ENCODE peak calls at places on chromosomes 12 and 14, in ten cellular contexts. Q is CD4-positive, alpha-beta T cell; C is dorsolateral prefrontal cortex; G is fibroblast of lung; T is astrocyte of the cerebellum; A is cardiac muscle cell; M is lower lobe of right lung; R is AG09309; U is astrocyte of the spinal cord; F is endothelial cell. Y is an unnamed sample.

GRCh38 chr12:120663741-120664140 is 23.2 kb upstream of the MLEC start:
- DNase-seq in M (no peak), Q (no peak), U (no peak), F (no peak), A (peak), R (no peak), T (no peak), G (no peak), C (no peak), Y (no peak)

GRCh38 chr12:112464605-112465004 is 45.9 kb downstream of the PTPN11 start:
- DNase-seq in U (no peak), T (no peak), A (no peak), R (no peak), G (no peak), M (no peak), Q (no peak), F (no peak), C (no peak), Y (no peak)

GRCh38 chr14:101706509-101707284 is 54.8 kb upstream of the PPP2R5C start:
- DNase-seq in M (no peak), T (no peak), R (no peak), C (no peak), G (no peak), A (no peak), F (no peak), U (no peak), Q (no peak), Y (no peak)

GRCh38 chr14:63290741-63291286 is 27.9 kb downstream of the GPHB5 start:
- DNase-seq in R (peak), T (no peak), U (no peak), Q (no peak), A (peak), F (no peak), M (no peak), C (no peak), G (peak), Y (no peak)

GRCh38 chr12:51126297-51126696 is 42.9 kb upstream of the CSRNP2 start:
- DNase-seq in A (no peak), F (no peak), Q (no peak), R (no peak), G (no peak), C (no peak), T (no peak), U (no peak), M (no peak), Y (no peak)

GRCh38 chr12:6269986-6270385 is 40.5 kb upstream of the PLEKHG6 start:
- DNase-seq in U (no peak), Q (no peak), T (no peak), F (no peak), R (no peak), M (peak), A (no peak), G (no peak), C (no peak), Y (no peak)

GRCh38 chr12:124509676-124510300 is 57.6 kb downstream of the NCOR2 start:
- DNase-seq in M (no peak), C (peak), Q (no peak), A (peak), U (peak), R (no peak), F (no peak), G (peak), T (no peak), Y (no peak)

GRCh38 chr14:105139212-105139825 is 29.3 kb downstream of the JAG2 start:
- DNase-seq in A (no peak), Q (no peak), G (no peak), C (no peak), T (no peak), R (no peak), U (no peak), F (peak), M (no peak), Y (no peak)

GRCh38 chr14:22822619-22823551 is 6.8 kb upstream of the MRPL52 start:
- DNase-seq in A (peak), U (peak), Q (peak), T (peak), R (no peak), G (peak), F (peak), C (peak), M (peak), Y (peak)

GRCh38 chr14:73634333-73634833 is 10.4 kb upstream of the DNAL1 start:
- DNase-seq in G (peak), C (peak), Q (no peak), U (peak), A (peak), R (no peak), T (no peak), M (peak), F (peak), Y (peak)

GRCh38 chr14:94671870-94672444 is 59.8 kb downstream of the SERPINA3 start:
- DNase-seq in C (no peak), R (no peak), Q (no peak), T (no peak), G (no peak), F (no peak), M (no peak), A (no peak), U (peak), Y (peak)

GRCh38 chr14:55438066-55438683 is 2.2 kb downstream of the TBPL2 start:
- DNase-seq in Q (no peak), F (peak), T (peak), U (peak), G (peak), M (no peak), R (peak), A (peak), C (no peak), Y (no peak)

GRCh38 chr14:28765169-28765906 is 1.2 kb upstream of the FOXG1 start:
- DNase-seq in A (no peak), T (no peak), Q (no peak), M (peak), C (no peak), F (no peak), G (no peak), U (peak), R (no peak), Y (no peak)

GRCh38 chr14:22878271-22879246 is 4.5 kb upstream of the REM2 start:
- DNase-seq in U (no peak), Q (no peak), A (no peak), T (no peak), F (no peak), M (no peak), G (no peak), R (no peak), C (no peak), Y (no peak)

GRCh38 chr14:31530136-31530535 is 31.1 kb upstream of the NUBPL start:
- DNase-seq in U (no peak), T (no peak), Q (no peak), R (no peak), C (no peak), G (peak), F (no peak), A (peak), M (no peak), Y (no peak)

GRCh38 chr14:91636604-91637003 is 95.3 kb downstream of the CATSPERB start:
- DNase-seq in R (no peak), Q (no peak), M (no peak), A (no peak), G (no peak), U (no peak), F (no peak), T (no peak), C (no peak), Y (no peak)

GRCh38 chr12:52742822-52743457 is 34.2 kb downstream of the KRT76 start:
- DNase-seq in F (no peak), T (no peak), C (no peak), R (no peak), U (no peak), Q (no peak), G (no peak), A (no peak), M (no peak), Y (no peak)

GRCh38 chr14:104387000-104387384 is 192.6 kb upstream of the C14orf180 start:
- DNase-seq in R (no peak), Q (no peak), A (no peak), F (no peak), T (no peak), M (no peak), C (no peak), G (no peak), U (no peak), Y (peak)

GRCh38 chr12:85672436-85672835 is 163.8 kb downstream of the RASSF9 start:
- DNase-seq in M (no peak), C (no peak), A (no peak), T (no peak), G (no peak), U (no peak), F (no peak), R (no peak), Q (no peak), Y (no peak)

GRCh38 chr12:59365133-59365532 is 230.7 kb upstream of the SLC16A7 start:
- DNase-seq in C (no peak), Q (no peak), R (no peak), T (no peak), M (no peak), F (no peak), A (no peak), U (no peak), G (no peak), Y (no peak)

GRCh38 chr12:3218150-3218845 is 141.1 kb downstream of the TSPAN9 start:
- DNase-seq in G (peak), Q (no peak), A (peak), M (peak), T (peak), R (peak), C (peak), U (peak), F (no peak), Y (no peak)
- TF ChIP-seq CTCF in G (no peak), Q (no peak), A (peak), M (no peak), T (no peak), R (no peak), C (no peak), U (no peak), F (no peak), Y (no peak)

GRCh38 chr12:130571734-130572133 is 144.4 kb downstream of the RIMBP2 start:
- DNase-seq in R (no peak), F (no peak), C (no peak), A (no peak), M (no peak), Q (no peak), G (no peak), T (no peak), U (no peak), Y (no peak)

GRCh38 chr12:130568546-130568945 is 147.6 kb downstream of the RIMBP2 start:
- DNase-seq in G (no peak), F (no peak), U (no peak), T (no peak), C (no peak), A (no peak), R (no peak), M (no peak), Q (no peak), Y (no peak)

GRCh38 chr12:130572553-130572952 is 143.5 kb downstream of the RIMBP2 start:
- DNase-seq in F (no peak), C (no peak), T (no peak), M (no peak), G (no peak), U (no peak), A (no peak), R (no peak), Q (no peak), Y (no peak)

GRCh38 chr12:130573235-130573634 is 142.9 kb downstream of the RIMBP2 start:
- DNase-seq in M (no peak), A (no peak), T (no peak), U (no peak), C (no peak), R (no peak), G (no peak), F (no peak), Q (no peak), Y (no peak)

GRCh38 chr12:130571089-130571488 is 145.0 kb downstream of the RIMBP2 start:
- DNase-seq in Q (no peak), R (no peak), G (no peak), M (no peak), T (no peak), F (no peak), U (no peak), A (no peak), C (no peak), Y (no peak)
- TF ChIP-seq CTCF in Q (no peak), R (no peak), G (no peak), M (no peak), T (no peak), F (no peak), U (no peak), A (no peak), C (no peak), Y (no peak)

GRCh38 chr14:64801046-64801445 is 78.7 kb downstream of the SPTB start:
- DNase-seq in Q (no peak), M (no peak), C (no peak), G (no peak), U (no peak), R (no peak), T (no peak), F (no peak), A (no peak), Y (no peak)

GRCh38 chr14:64799555-64799954 is 80.2 kb downstream of the SPTB start:
- DNase-seq in G (no peak), U (no peak), F (no peak), A (no peak), C (no peak), Q (no peak), R (no peak), M (no peak), T (no peak), Y (no peak)

GRCh38 chr14:64800000-64800399 is 79.7 kb downstream of the SPTB start:
- DNase-seq in F (peak), C (no peak), Q (peak), A (peak), G (peak), R (no peak), T (no peak), U (peak), M (peak), Y (no peak)

GRCh38 chr14:64804754-64805260 is 74.9 kb downstream of the SPTB start:
- DNase-seq in C (no peak), A (no peak), Q (no peak), F (no peak), M (no peak), G (no peak), R (no peak), U (no peak), T (no peak), Y (no peak)

DNA sequence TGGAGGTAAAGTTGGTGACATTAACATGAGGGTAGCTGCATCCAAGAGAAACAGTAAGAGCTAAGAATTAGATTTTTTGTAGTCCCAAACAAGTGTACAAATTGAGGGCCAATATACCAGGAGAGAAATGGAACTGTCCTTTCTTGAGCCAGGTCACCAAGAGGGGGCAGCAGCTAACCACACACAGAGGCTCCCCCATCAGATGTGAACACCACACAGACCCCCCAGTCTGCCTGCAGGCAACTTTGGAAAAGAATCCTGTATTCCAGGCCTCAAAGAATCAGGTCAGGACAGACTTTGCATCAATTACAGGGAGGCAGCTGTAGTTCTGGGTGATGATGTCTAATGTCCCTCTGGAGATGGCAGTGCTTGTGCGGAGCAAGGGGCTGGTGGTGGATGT is 77.9 kb downstream of the SPTB start:
- DNase-seq in U (peak), M (no peak), R (no peak), Q (no peak), F (peak), G (no peak), C (no peak), T (no peak), A (peak), Y (no peak)
- TF ChIP-seq CTCF in U (peak), M (peak), R (peak), Q (no peak), F (peak), G (no peak), C (peak), T (peak), A (peak), Y (peak)

GRCh38 chr14:70394674-70395073 is 22.2 kb downstream of the SYNJ2BP start:
- DNase-seq in A (no peak), R (no peak), C (no peak), G (no peak), T (no peak), U (no peak), Q (no peak), F (no peak), M (no peak), Y (no peak)

GRCh38 chr14:70401643-70402042 is 15.2 kb downstream of the SYNJ2BP start:
- DNase-seq in R (no peak), Q (no peak), C (no peak), G (no peak), F (no peak), U (no peak), T (no peak), M (no peak), A (no peak), Y (no peak)

GRCh38 chr14:70397746-70398145 is 19.1 kb downstream of the SYNJ2BP start:
- DNase-seq in M (no peak), G (no peak), U (no peak), C (no peak), F (no peak), T (no peak), Q (no peak), A (no peak), R (no peak), Y (no peak)

GRCh38 chr14:70398280-70398679 is 18.6 kb downstream of the SYNJ2BP start:
- DNase-seq in C (no peak), R (no peak), A (no peak), F (no peak), U (no peak), G (no peak), M (no peak), Q (no peak), T (no peak), Y (no peak)

GRCh38 chr14:70398706-70399431 is 18.0 kb downstream of the SYNJ2BP start:
- DNase-seq in Q (no peak), G (no peak), T (no peak), R (no peak), U (no peak), M (no peak), C (no peak), F (no peak), A (no peak), Y (no peak)
- TF ChIP-seq CTCF in Q (no peak), G (no peak), T (no peak), R (no peak), U (no peak), M (no peak), C (no peak), F (no peak), A (no peak), Y (no peak)